ENCODE peak calls at places on chromosomes 6 and 20, in ten cellular contexts. S is K562, C is upper lobe of left lung, N is HCT116, T is transverse colon, W is endothelial cell of umbilical vein, R is breast epithelium, I is sigmoid colon, L is GM23338, G is suprapubic skin. O is an unnamed sample. For H3K4me1, the result is how much of the 10 kb centered on the place peaks cover.

GRCh38 chr6:81894788-81895221 is 142.3 kb upstream of the TENT5A start:
- DNase-seq in G (no peak), C (no peak), W (no peak), L (no peak), N (no peak), I (peak), S (no peak), T (no peak), R (no peak), O (no peak)

GRCh38 chr20:34570859-34571306 is 12.4 kb downstream of the MAP1LC3A start:
- DNase-seq in T (no peak), N (no peak), I (no peak), W (peak), R (no peak), S (no peak), L (no peak), C (no peak), G (no peak), O (no peak)

GRCh38 chr6:79797912-79798311 is 149.4 kb downstream of the ELOVL4 start:
- DNase-seq in I (no peak), N (no peak), W (no peak), L (no peak), T (no peak), C (no peak), R (no peak), S (no peak), G (no peak), O (no peak)

GRCh38 chr6:16121339-16121738 is 7.5 kb upstream of the MYLIP start:
- DNase-seq in W (no peak), L (no peak), R (no peak), I (no peak), S (no peak), C (no peak), N (no peak), G (no peak), T (no peak), O (no peak)

GRCh38 chr6:118968416-118968815 is 33.5 kb upstream of the MCM9 start:
- DNase-seq in I (no peak), R (no peak), G (no peak), C (no peak), N (peak), L (peak), S (no peak), T (no peak), W (peak), O (no peak)

GRCh38 chr20:34709836-34710567 is 5.9 kb downstream of the TP53INP2 start:
- DNase-seq in R (peak), L (peak), N (peak), G (no peak), I (peak), S (peak), C (peak), W (peak), T (peak), O (peak)

GRCh38 chr6:99458319-99458718 is 33.2 kb upstream of the PNISR start:
- DNase-seq in R (no peak), N (peak), C (no peak), S (peak), T (no peak), L (peak), I (no peak), W (peak), G (no peak), O (no peak)

GRCh38 chr20:43904195-43904594 is 10.5 kb upstream of the TOX2 start:
- DNase-seq in G (no peak), I (no peak), T (no peak), C (no peak), R (no peak), W (no peak), N (no peak), S (no peak), L (peak), O (no peak)

GRCh38 chr20:49508435-49509199 is 26.1 kb upstream of the KCNB1 start:
- DNase-seq in L (peak), N (peak), W (peak), C (no peak), I (peak), T (no peak), R (no peak), G (no peak), S (peak), O (no peak)

GRCh38 chr6:53984163-53984562 is 127.1 kb upstream of the MLIP start:
- DNase-seq in G (no peak), L (no peak), N (peak), T (no peak), S (no peak), C (no peak), R (no peak), W (peak), I (no peak), O (no peak)

GRCh38 chr6:53975966-53976610 is 135.2 kb upstream of the MLIP start:
- DNase-seq in W (no peak), R (no peak), C (no peak), T (no peak), L (no peak), I (no peak), N (no peak), G (no peak), S (no peak), O (no peak)

GRCh38 chr6:53982361-53983050 is 128.7 kb upstream of the MLIP start:
- DNase-seq in N (no peak), C (no peak), T (no peak), S (no peak), L (no peak), R (no peak), I (no peak), W (no peak), G (no peak), O (no peak)

GRCh38 chr6:53983301-53983700 is 127.9 kb upstream of the MLIP start:
- DNase-seq in L (no peak), I (no peak), S (no peak), G (no peak), T (no peak), N (no peak), C (no peak), W (no peak), R (no peak), O (no peak)

DNA sequence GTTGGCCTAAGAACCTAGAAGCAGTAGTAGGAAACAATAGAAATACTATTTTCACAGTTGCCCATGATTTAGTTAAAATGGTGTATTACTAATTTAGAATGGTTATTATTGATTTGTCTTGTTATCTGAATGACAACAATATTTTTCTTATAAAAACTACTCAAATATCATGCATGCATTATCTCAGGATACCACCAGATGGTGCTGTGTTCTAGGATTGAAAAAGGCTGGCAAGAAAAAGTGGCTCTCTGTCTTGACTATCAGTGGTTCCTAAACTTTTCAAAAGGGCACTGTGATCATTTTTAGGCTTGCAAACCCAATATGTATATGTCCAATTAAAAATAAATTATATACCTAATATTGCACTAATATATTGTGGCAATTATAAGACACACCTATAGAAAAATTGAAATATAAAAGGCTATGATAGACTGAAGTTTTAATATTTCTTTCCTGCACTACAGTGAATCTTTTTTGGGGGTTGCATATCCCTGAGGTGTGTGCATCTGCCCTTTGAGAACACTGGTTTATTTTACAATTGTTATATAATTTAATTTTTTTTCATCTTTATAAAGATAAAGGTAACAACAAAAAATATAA is 131.7 kb upstream of the MLIP start:
- DNase-seq in L (peak), I (no peak), S (peak), T (no peak), N (peak), W (peak), R (no peak), G (no peak), C (no peak), O (no peak)
- TF ChIP-seq CTCF in L (peak), I (peak), S (peak), T (peak), N (peak), W (peak), R (peak), G (peak), C (peak), O (no peak)

GRCh38 chr6:106223300-106223930 is 102.1 kb downstream of the ATG5 start:
- DNase-seq in W (peak), S (peak), L (peak), G (no peak), N (peak), T (peak), I (no peak), R (no peak), C (no peak), O (peak)

GRCh38 chr6:106227612-106228507 is 97.7 kb downstream of the ATG5 start:
- DNase-seq in W (no peak), G (no peak), I (no peak), T (peak), R (no peak), C (no peak), L (no peak), S (no peak), N (no peak), O (no peak)

GRCh38 chr6:106226676-106227075 is 98.9 kb downstream of the ATG5 start:
- DNase-seq in N (no peak), S (no peak), W (no peak), G (no peak), T (no peak), C (no peak), R (no peak), L (no peak), I (no peak), O (no peak)

GRCh38 chr6:106220485-106220884 is 105.1 kb downstream of the ATG5 start:
- DNase-seq in I (no peak), N (no peak), W (no peak), R (no peak), T (no peak), S (no peak), L (no peak), G (no peak), C (no peak), O (no peak)

GRCh38 chr6:106225581-106225980 is 100.0 kb downstream of the ATG5 start:
- DNase-seq in S (no peak), I (no peak), G (no peak), N (no peak), T (no peak), L (no peak), W (no peak), R (no peak), C (no peak), O (no peak)
- TF ChIP-seq POLR2AphosphoS5 in S (no peak), I (no peak), G (no peak), N (no peak), T (no peak), L (no peak), W (no peak), R (no peak), C (no peak), O (no peak)

GRCh38 chr20:47089151-47089550 is 194.5 kb downstream of the EYA2 start:
- DNase-seq in I (no peak), C (peak), S (no peak), W (no peak), L (no peak), T (no peak), G (no peak), N (no peak), R (no peak), O (no peak)
- H3K4me1 ChIP-seq in I (under half), C (under half), S (under half), W (under half), L (under half), T (under half), G (under half), N (under half), R (under half), O (under half)

GRCh38 chr20:48148916-48149672 is 363.8 kb upstream of the SULF2 start:
- DNase-seq in L (no peak), R (no peak), C (no peak), I (no peak), N (no peak), S (no peak), G (no peak), T (no peak), W (no peak), O (no peak)
- TF ChIP-seq CTCF in L (peak), R (no peak), C (no peak), I (no peak), N (no peak), S (peak), G (no peak), T (no peak), W (no peak), O (no peak)

DNA sequence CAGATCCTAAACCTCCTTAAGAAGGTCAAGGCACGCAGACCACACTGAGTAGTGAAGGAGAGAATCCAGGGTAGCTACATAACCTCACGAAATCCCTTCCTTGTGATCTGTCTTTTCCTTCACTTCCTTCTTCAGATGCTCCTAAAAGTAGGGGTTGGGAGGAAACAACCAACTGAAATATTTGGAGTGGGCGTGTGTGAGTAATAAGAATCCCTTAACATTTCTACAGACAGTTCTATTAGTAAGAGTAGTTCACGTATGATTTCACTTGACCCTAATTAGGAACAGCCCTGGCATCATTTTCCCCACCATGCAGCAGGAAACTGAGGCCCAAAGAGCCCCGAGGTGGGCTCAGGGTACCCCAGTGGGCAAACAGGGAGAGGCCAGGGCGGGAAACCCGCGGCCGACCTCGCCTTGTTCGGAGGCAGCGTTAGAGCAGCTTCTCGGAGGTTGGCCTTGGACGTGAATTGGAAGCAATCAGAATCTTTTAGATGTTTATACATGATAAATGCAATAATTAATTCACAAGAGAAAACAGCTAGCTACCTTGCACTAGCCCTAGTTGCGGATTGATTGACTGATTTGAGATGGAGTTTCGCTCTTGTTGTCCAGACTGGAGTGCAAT is 857 bp upstream of the RAE1 start:
- DNase-seq in C (peak), R (no peak), S (no peak), N (no peak), T (no peak), W (no peak), L (no peak), I (no peak), G (no peak), O (no peak)
- TF ChIP-seq POLR2AphosphoS5 in C (no peak), R (no peak), S (no peak), N (no peak), T (no peak), W (no peak), L (no peak), I (no peak), G (no peak), O (no peak)

GRCh38 chr6:17861361-17861760 is 126.1 kb downstream of the KIF13A start:
- DNase-seq in R (no peak), W (no peak), I (no peak), L (no peak), N (no peak), T (no peak), C (no peak), G (no peak), S (no peak), O (no peak)

GRCh38 chr6:17865798-17866725 is 121.4 kb downstream of the KIF13A start:
- DNase-seq in C (no peak), W (peak), N (peak), I (peak), R (no peak), T (peak), G (peak), S (no peak), L (no peak), O (peak)

GRCh38 chr6:17866876-17867444 is 120.5 kb downstream of the KIF13A start:
- DNase-seq in S (no peak), N (no peak), R (no peak), G (no peak), W (no peak), C (no peak), L (no peak), I (no peak), T (no peak), O (no peak)

GRCh38 chr6:17865243-17865642 is 122.2 kb downstream of the KIF13A start:
- DNase-seq in R (peak), G (no peak), L (no peak), I (no peak), W (no peak), C (no peak), N (peak), T (peak), S (no peak), O (no peak)

DNA sequence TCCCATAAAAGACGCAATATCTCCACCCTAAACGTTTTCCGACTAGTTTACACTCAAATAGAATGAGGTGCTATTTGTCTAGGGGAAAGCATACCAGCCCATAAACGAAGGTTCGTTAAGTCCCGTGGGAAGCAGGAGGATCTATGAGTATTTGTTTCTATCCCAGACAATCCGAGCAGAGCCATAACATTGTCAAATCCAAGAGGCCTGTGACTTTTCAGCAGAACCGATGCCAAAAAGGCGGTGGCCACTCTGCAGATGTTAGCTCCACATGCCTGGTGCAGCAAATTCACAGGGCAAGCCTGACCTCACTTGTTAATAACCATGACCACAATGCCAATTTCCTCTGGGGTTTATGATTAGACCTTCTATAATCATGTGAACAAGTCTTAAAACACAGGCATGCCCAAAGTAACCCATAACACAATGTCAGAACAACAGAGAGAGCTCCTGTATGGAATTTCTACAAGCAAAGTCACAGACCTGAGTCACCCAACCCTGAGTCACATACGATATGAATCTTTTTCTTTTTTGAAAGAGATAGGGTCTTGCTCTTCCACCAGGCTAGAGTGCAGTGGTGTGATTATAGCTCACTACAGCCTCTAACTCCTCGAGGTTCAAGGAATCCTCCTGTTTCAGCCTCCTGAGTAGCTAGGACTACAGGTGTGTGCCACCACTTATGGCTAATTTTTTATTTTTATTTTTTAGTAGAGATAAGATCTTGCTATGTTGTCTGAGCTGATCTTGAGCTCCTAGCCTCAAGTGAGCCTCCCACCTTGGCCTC is 123.3 kb downstream of the KIF13A start:
- DNase-seq in N (peak), C (no peak), S (no peak), G (no peak), L (no peak), W (peak), T (peak), I (peak), R (no peak), O (no peak)
- H3K4me1 ChIP-seq in N (half or more), C (under half), S (under half), G (half or more), L (under half), W (half or more), T (under half), I (half or more), R (under half), O (half or more)

GRCh38 chr20:16942702-16943101 is 194.5 kb downstream of the OTOR start:
- DNase-seq in I (no peak), T (no peak), C (no peak), G (no peak), R (no peak), S (no peak), W (no peak), N (no peak), L (no peak), O (no peak)
- TF ChIP-seq CTCF in I (no peak), T (no peak), C (no peak), G (no peak), R (no peak), S (no peak), W (no peak), N (no peak), L (no peak), O (no peak)

GRCh38 chr6:136250686-136251008 is 536 bp upstream of the MTFR2 start:
- DNase-seq in G (no peak), I (no peak), S (no peak), R (no peak), W (no peak), T (no peak), L (no peak), C (no peak), N (no peak), O (no peak)

GRCh38 chr6:136252441-136252840 is 2.3 kb upstream of the MTFR2 start:
- DNase-seq in S (no peak), L (no peak), C (no peak), I (no peak), W (no peak), N (no peak), T (no peak), R (no peak), G (no peak), O (no peak)

GRCh38 chr6:136249336-136249735 is 775 bp downstream of the MTFR2 start:
- DNase-seq in I (no peak), S (no peak), C (no peak), T (no peak), W (peak), N (no peak), R (no peak), G (no peak), L (peak), O (no peak)

GRCh38 chr6:136249811-136250685 is at the start of gene MTFR2:
- DNase-seq in G (peak), S (peak), N (peak), T (peak), W (peak), L (peak), I (peak), R (peak), C (peak), O (peak)

GRCh38 chr6:136251394-136251793 is 1.3 kb upstream of the MTFR2 start:
- DNase-seq in G (no peak), W (peak), L (no peak), N (no peak), I (no peak), R (no peak), C (no peak), S (peak), T (no peak), O (no peak)
- TF ChIP-seq POLR2AphosphoS5 in G (no peak), W (no peak), L (no peak), N (no peak), I (no peak), R (no peak), C (no peak), S (peak), T (no peak), O (no peak)

DNA sequence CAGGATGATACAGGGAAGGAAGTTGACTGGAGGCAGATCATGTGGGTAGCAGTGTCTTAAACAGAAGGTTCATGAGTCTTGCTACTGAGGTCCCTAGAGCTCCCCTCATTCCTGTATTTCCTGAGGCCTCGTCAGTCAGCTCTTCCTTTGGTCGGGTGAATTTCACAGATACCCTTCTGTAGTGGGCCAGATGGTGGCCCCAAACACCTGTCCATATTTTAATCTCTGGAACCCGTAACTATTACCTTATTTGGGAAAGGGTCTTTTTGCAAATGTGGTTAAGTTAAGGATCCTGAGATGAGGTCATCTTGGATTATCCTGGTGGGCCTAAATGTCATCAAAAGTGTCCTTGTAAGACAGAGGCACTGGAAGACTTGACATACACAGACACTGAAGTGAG is 9.6 kb downstream of the KCNS1 start:
- DNase-seq in T (no peak), W (no peak), R (no peak), C (no peak), G (no peak), N (no peak), L (no peak), I (no peak), S (no peak), O (no peak)
- H3K4me1 ChIP-seq in T (under half), W (under half), R (under half), C (under half), G (under half), N (under half), L (under half), I (under half), S (under half), O (under half)

O was measured in stomach.